ENCODE peak calls at places on chromosomes 16 and 17, in eight cellular contexts. Y is NCI-H510A; J is EL; T is KG1; K is CD4-positive, alpha-beta memory T cell; Q is Daoy; Z is renal cortical epithelial cell; H is Calu3. W is an unnamed sample.

GRCh38 chr16:1188781-1189189 is 35.9 kb downstream of the CACNA1H start:
- DNase-seq in Y (no peak), J (peak), T (peak), K (peak), Q (peak), Z (no peak), H (peak), W (peak)

GRCh38 chr17:45968732-45969131 is 30.3 kb upstream of the STH start:
- DNase-seq in Y (no peak), J (no peak), T (no peak), K (no peak), Q (no peak), Z (no peak), H (no peak), W (no peak)

GRCh38 chr17:38732376-38733314 is 2.5 kb downstream of the CISD3 start:
- DNase-seq in Y (no peak), J (no peak), T (no peak), K (no peak), Q (no peak), Z (peak), H (no peak), W (no peak)

GRCh38 chr16:8655184-8655717 is 19.2 kb upstream of the ABAT start:
- DNase-seq in Y (no peak), J (peak), T (peak), K (no peak), Q (no peak), Z (peak), H (peak), W (peak)

GRCh38 chr16:1216681-1217400 is 8.2 kb downstream of the TPSG1 start:
- DNase-seq in Y (no peak), J (no peak), T (no peak), K (no peak), Q (no peak), Z (no peak), H (no peak), W (no peak)

GRCh38 chr16:81708459-81709368 is 70.4 kb upstream of the PLCG2 start:
- DNase-seq in Y (no peak), J (no peak), T (no peak), K (no peak), Q (no peak), Z (no peak), H (no peak), W (no peak)

GRCh38 chr17:69506489-69506888 is 92.0 kb downstream of the MAP2K6 start:
- DNase-seq in Y (no peak), J (peak), T (no peak), K (no peak), Q (no peak), Z (peak), H (no peak), W (no peak)

GRCh38 chr16:4315185-4316102 is at the start of gene GLIS2:
- DNase-seq in Y (peak), J (peak), T (no peak), K (peak), Q (peak), Z (no peak), H (peak), W (peak)

GRCh38 chr17:51508048-51508447 is 247.7 kb downstream of the UTP18 start:
- DNase-seq in Y (no peak), J (no peak), T (no peak), K (no peak), Q (no peak), Z (no peak), H (no peak), W (no peak)

GRCh38 chr17:2195729-2196128 is 107.9 kb downstream of the SMG6 start:
- DNase-seq in Y (peak), J (no peak), T (no peak), K (no peak), Q (peak), Z (peak), H (peak), W (no peak)

GRCh38 chr16:71564377-71564967 is 12.4 kb downstream of the TAT start:
- DNase-seq in Y (no peak), J (no peak), T (no peak), K (no peak), Q (no peak), Z (no peak), H (no peak), W (no peak)

GRCh38 chr16:27925612-27926011 is 137.9 kb downstream of the GSG1L start:
- DNase-seq in Y (no peak), J (no peak), T (no peak), K (no peak), Q (no peak), Z (no peak), H (no peak), W (no peak)

GRCh38 chr16:82633964-82634600 is 7.3 kb downstream of the CDH13 start:
- DNase-seq in Y (no peak), J (peak), T (no peak), K (no peak), Q (peak), Z (no peak), H (no peak), W (no peak)

GRCh38 chr16:84821179-84821578 is 1.4 kb downstream of the CRISPLD2 start:
- DNase-seq in Y (no peak), J (no peak), T (no peak), K (no peak), Q (no peak), Z (no peak), H (no peak), W (no peak)

GRCh38 chr17:74738051-74738996 is 1.3 kb downstream of the RAB37 start:
- DNase-seq in Y (peak), J (no peak), T (peak), K (peak), Q (peak), Z (no peak), H (no peak), W (no peak)

GRCh38 chr17:7576432-7576937 is 3.0 kb upstream of the CD68 start:
- DNase-seq in Y (no peak), J (no peak), T (no peak), K (no peak), Q (no peak), Z (no peak), H (no peak), W (no peak)

GRCh38 chr17:78400581-78401240 is 22.3 kb downstream of the PGS1 start:
- DNase-seq in Y (no peak), J (no peak), T (no peak), K (no peak), Q (peak), Z (peak), H (no peak), W (no peak)

GRCh38 chr17:67481808-67482207 is 104.7 kb downstream of the PITPNC1 start:
- DNase-seq in Y (no peak), J (peak), T (no peak), K (no peak), Q (peak), Z (no peak), H (no peak), W (no peak)

GRCh38 chr17:65139045-65139764 is 2.0 kb downstream of the RGS9 start:
- DNase-seq in Y (no peak), J (no peak), T (no peak), K (no peak), Q (no peak), Z (peak), H (no peak), W (no peak)

GRCh38 chr17:11506635-11507034 is 91.6 kb upstream of the DNAH9 start:
- DNase-seq in Y (no peak), J (no peak), T (no peak), K (no peak), Q (no peak), Z (no peak), H (no peak), W (no peak)

GRCh38 chr16:50369133-50369804 is 481 bp upstream of the BRD7 start:
- DNase-seq in Y (no peak), J (no peak), T (no peak), K (no peak), Q (no peak), Z (no peak), H (no peak), W (no peak)

GRCh38 chr16:84486551-84487235 is 17.8 kb downstream of the MEAK7 start:
- DNase-seq in Y (no peak), J (no peak), T (no peak), K (no peak), Q (no peak), Z (no peak), H (no peak), W (no peak)

GRCh38 chr16:64051826-64052225 is 1070.0 kb downstream of the CDH11 start:
- DNase-seq in Y (no peak), J (peak), T (no peak), K (no peak), Q (no peak), Z (peak), H (no peak), W (no peak)

GRCh38 chr17:6047966-6048365 is 22.2 kb upstream of the WSCD1 start:
- DNase-seq in Y (no peak), J (no peak), T (no peak), K (no peak), Q (peak), Z (peak), H (no peak), W (no peak)

GRCh38 chr16:75011634-75012307 is 12.9 kb downstream of the ZNRF1 start:
- DNase-seq in Y (no peak), J (peak), T (no peak), K (peak), Q (peak), Z (peak), H (peak), W (peak)

GRCh38 chr16:1333149-1333812 is at the start of gene BAIAP3:
- DNase-seq in Y (no peak), J (no peak), T (no peak), K (no peak), Q (peak), Z (no peak), H (peak), W (no peak)

GRCh38 chr16:64951193-64951592 is 170.7 kb downstream of the CDH11 start:
- DNase-seq in Y (no peak), J (no peak), T (no peak), K (no peak), Q (no peak), Z (no peak), H (no peak), W (no peak)

GRCh38 chr17:17433260-17433659 is 43.5 kb upstream of the MED9 start:
- DNase-seq in Y (no peak), J (no peak), T (no peak), K (no peak), Q (no peak), Z (peak), H (no peak), W (no peak)

GRCh38 chr16:86046026-86046713 is 147.2 kb downstream of the IRF8 start:
- DNase-seq in Y (no peak), J (no peak), T (no peak), K (no peak), Q (no peak), Z (no peak), H (no peak), W (no peak)

GRCh38 chr17:5194346-5194745 is 2.7 kb upstream of the ZNF594 start:
- DNase-seq in Y (no peak), J (peak), T (no peak), K (no peak), Q (no peak), Z (no peak), H (no peak), W (no peak)

GRCh38 chr16:1245452-1246005 is 5.0 kb downstream of the TPSAB1 start:
- DNase-seq in Y (no peak), J (no peak), T (peak), K (no peak), Q (no peak), Z (no peak), H (no peak), W (no peak)

GRCh38 chr17:76558210-76559095 is 18.6 kb downstream of the PRCD start:
- DNase-seq in Y (no peak), J (peak), T (no peak), K (no peak), Q (no peak), Z (no peak), H (no peak), W (no peak)

GRCh38 chr17:78974635-78975591 is 4.8 kb downstream of the LGALS3BP start:
- DNase-seq in Y (peak), J (peak), T (no peak), K (no peak), Q (no peak), Z (peak), H (no peak), W (no peak)

GRCh38 chr16:48559462-48560211 is 50.3 kb downstream of the N4BP1 start:
- DNase-seq in Y (no peak), J (peak), T (no peak), K (no peak), Q (no peak), Z (peak), H (no peak), W (no peak)

GRCh38 chr17:70365098-70365583 is 195.8 kb downstream of the KCNJ2 start:
- DNase-seq in Y (no peak), J (peak), T (no peak), K (no peak), Q (peak), Z (peak), H (no peak), W (no peak)

GRCh38 chr17:77863814-77864161 is 94.7 kb upstream of the TNRC6C start:
- DNase-seq in Y (peak), J (no peak), T (no peak), K (no peak), Q (no peak), Z (no peak), H (no peak), W (no peak)

GRCh38 chr16:1732071-1732470 is 26.1 kb downstream of the MAPK8IP3 start:
- DNase-seq in Y (no peak), J (no peak), T (no peak), K (no peak), Q (no peak), Z (no peak), H (no peak), W (no peak)